ENCODE peak calls at places on chromosomes 6 and 20, in five cellular contexts. X is sigmoid colon, Q is A549, G is psoas muscle, K is lung. N is an unnamed sample.

GRCh38 chr6:136146130-136146529 is 104.0 kb downstream of the MTFR2 start:
- DNase-seq in X (no peak), Q (no peak), G (no peak), K (no peak), N (no peak)

GRCh38 chr6:117739869-117740268 is 64.6 kb downstream of the NUS1 start:
- DNase-seq in X (no peak), Q (no peak), G (no peak), K (no peak), N (no peak)

GRCh38 chr6:36911946-36912555 is 26.3 kb downstream of the C6orf89 start:
- DNase-seq in X (no peak), Q (no peak), G (no peak), K (no peak), N (no peak)

GRCh38 chr6:167678102-167679101 is 148.3 kb upstream of the AFDN start:
- DNase-seq in X (peak), Q (no peak), G (peak), K (no peak), N (peak)

GRCh38 chr6:152983637-152984386 is 971 bp upstream of the FBXO5 start:
- DNase-seq in X (peak), Q (peak), G (peak), K (peak), N (peak)

GRCh38 chr6:170291271-170292110 is 613 bp upstream of the DLL1 start:
- DNase-seq in X (peak), Q (no peak), G (peak), K (no peak), N (peak)

GRCh38 chr6:56357616-56358373 is 110.4 kb upstream of the COL21A1 start:
- DNase-seq in X (no peak), Q (no peak), G (no peak), K (no peak), N (no peak)

GRCh38 chr6:33869121-33869520 is 65.3 kb upstream of the MLN start:
- DNase-seq in X (no peak), Q (no peak), G (no peak), K (no peak), N (peak)

GRCh38 chr6:36780517-36781210 is 58.6 kb downstream of the CPNE5 start:
- DNase-seq in X (no peak), Q (no peak), G (no peak), K (peak), N (no peak)

GRCh38 chr6:14130431-14131075 is 13.0 kb downstream of the CD83 start:
- DNase-seq in X (no peak), Q (no peak), G (no peak), K (no peak), N (no peak)

GRCh38 chr6:19342616-19343015 is 494.6 kb upstream of the ID4 start:
- DNase-seq in X (no peak), Q (no peak), G (no peak), K (no peak), N (no peak)

GRCh38 chr6:33822575-33823395 is 19.0 kb upstream of the MLN start:
- DNase-seq in X (no peak), Q (peak), G (no peak), K (no peak), N (no peak)

GRCh38 chr20:364905-365794 is 15.4 kb upstream of the TRIB3 start:
- DNase-seq in X (no peak), Q (peak), G (no peak), K (no peak), N (no peak)

GRCh38 chr6:34714663-34715062 is 18.1 kb upstream of the ILRUN start:
- DNase-seq in X (no peak), Q (no peak), G (no peak), K (no peak), N (no peak)

GRCh38 chr20:64145458-64146300 is 18.6 kb upstream of the MYT1 start:
- DNase-seq in X (peak), Q (peak), G (no peak), K (no peak), N (peak)

GRCh38 chr6:138404666-138405337 is 779 bp downstream of the HEBP2 start:
- DNase-seq in X (peak), Q (no peak), G (peak), K (no peak), N (peak)

GRCh38 chr6:7468382-7469081 is 72.9 kb upstream of the DSP start:
- DNase-seq in X (no peak), Q (peak), G (no peak), K (no peak), N (peak)

GRCh38 chr6:143060806-143061596 is at the start of gene AIG1:
- DNase-seq in X (no peak), Q (no peak), G (peak), K (peak), N (no peak)

GRCh38 chr20:47063407-47063806 is 168.8 kb downstream of the EYA2 start:
- DNase-seq in X (no peak), Q (no peak), G (no peak), K (no peak), N (no peak)

GRCh38 chr6:31114970-31115849 is 610 bp downstream of the PSORS1C1 start:
- DNase-seq in X (no peak), Q (peak), G (no peak), K (no peak), N (no peak)

GRCh38 chr6:35064508-35065440 is 76.4 kb downstream of the TCP11 start:
- DNase-seq in X (no peak), Q (no peak), G (peak), K (no peak), N (peak)

GRCh38 chr6:71602385-71602949 is 283.9 kb upstream of the RIMS1 start:
- DNase-seq in X (no peak), Q (no peak), G (no peak), K (no peak), N (no peak)

GRCh38 chr6:40719671-40720374 is 132.7 kb upstream of the LRFN2 start:
- DNase-seq in X (no peak), Q (no peak), G (no peak), K (no peak), N (no peak)

GRCh38 chr6:116287668-116288282 is 8.0 kb upstream of the TSPYL1 start:
- DNase-seq in X (no peak), Q (peak), G (no peak), K (no peak), N (no peak)

GRCh38 chr20:12054556-12054955 is 136.9 kb downstream of the BTBD3 start:
- DNase-seq in X (no peak), Q (no peak), G (no peak), K (no peak), N (no peak)

GRCh38 chr6:137571854-137572253 is 77.7 kb upstream of the OLIG3 start:
- DNase-seq in X (no peak), Q (peak), G (no peak), K (peak), N (no peak)

GRCh38 chr6:12164508-12164770 is 125.7 kb upstream of the EDN1 start:
- DNase-seq in X (no peak), Q (no peak), G (no peak), K (no peak), N (no peak)

GRCh38 chr6:138485005-138485545 is 14.2 kb downstream of the NHSL1 start:
- DNase-seq in X (no peak), Q (no peak), G (no peak), K (no peak), N (no peak)

GRCh38 chr20:10366898-10367419 is 67.1 kb downstream of the MKKS start:
- DNase-seq in X (no peak), Q (no peak), G (no peak), K (no peak), N (no peak)

GRCh38 chr6:92479821-92480220 is 939.5 kb downstream of the EPHA7 start:
- DNase-seq in X (no peak), Q (no peak), G (no peak), K (no peak), N (no peak)

DNA sequence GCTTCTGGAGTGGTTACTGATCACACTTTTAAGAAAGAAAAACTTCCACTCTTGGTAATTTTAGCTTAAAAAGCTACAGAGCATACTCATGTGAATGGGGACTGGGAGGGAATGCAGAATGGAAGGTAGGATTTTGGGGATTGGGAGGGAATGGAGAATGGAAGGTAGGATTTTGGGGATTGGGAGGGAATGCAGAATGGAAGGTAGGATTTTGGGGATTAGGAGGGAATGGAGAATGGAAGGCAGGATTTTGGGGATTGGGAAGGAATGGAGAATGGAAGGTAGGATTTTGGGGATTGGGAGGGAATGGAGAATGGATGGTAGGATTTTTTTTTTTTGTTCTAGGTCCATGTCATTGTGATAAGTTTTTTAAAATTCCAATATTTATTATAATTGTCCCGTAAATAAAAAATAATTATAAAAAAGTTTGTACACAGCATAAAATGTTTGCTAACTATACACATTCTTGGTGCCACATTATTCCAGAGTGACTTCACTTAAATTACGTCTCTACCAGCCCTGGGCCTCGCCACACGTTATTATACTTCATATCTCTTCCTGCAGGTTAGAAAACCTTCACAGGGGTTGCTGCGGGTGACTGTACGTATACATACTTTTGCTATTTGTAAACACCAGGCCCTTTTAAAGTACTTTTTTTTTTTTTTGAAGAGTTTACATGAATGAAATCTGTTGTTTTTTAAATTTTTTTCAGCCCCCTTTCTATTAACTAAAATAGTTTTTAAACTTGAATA is 127.3 kb downstream of the TIAM2 start:
- DNase-seq in X (no peak), Q (no peak), G (no peak), K (no peak), N (no peak)
- H3K4me3 ChIP-seq in X (no peak), Q (no peak), G (no peak), K (no peak), N (no peak)

GRCh38 chr6:44072452-44072958 is 54.7 kb downstream of the MRPL14 start:
- DNase-seq in X (no peak), Q (no peak), G (no peak), K (no peak), N (no peak)

GRCh38 chr6:44073612-44074382 is 53.5 kb downstream of the MRPL14 start:
- DNase-seq in X (peak), Q (no peak), G (no peak), K (no peak), N (peak)

GRCh38 chr6:44071670-44072451 is 55.4 kb downstream of the MRPL14 start:
- DNase-seq in X (no peak), Q (no peak), G (no peak), K (no peak), N (no peak)

GRCh38 chr6:44074383-44075136 is 52.7 kb downstream of the MRPL14 start:
- DNase-seq in X (peak), Q (peak), G (peak), K (peak), N (peak)

GRCh38 chr6:44072959-44073611 is 54.2 kb downstream of the MRPL14 start:
- DNase-seq in X (peak), Q (peak), G (peak), K (peak), N (peak)
- H3K27ac ChIP-seq in X (peak), Q (peak), G (peak), K (peak), N (peak)

DNA sequence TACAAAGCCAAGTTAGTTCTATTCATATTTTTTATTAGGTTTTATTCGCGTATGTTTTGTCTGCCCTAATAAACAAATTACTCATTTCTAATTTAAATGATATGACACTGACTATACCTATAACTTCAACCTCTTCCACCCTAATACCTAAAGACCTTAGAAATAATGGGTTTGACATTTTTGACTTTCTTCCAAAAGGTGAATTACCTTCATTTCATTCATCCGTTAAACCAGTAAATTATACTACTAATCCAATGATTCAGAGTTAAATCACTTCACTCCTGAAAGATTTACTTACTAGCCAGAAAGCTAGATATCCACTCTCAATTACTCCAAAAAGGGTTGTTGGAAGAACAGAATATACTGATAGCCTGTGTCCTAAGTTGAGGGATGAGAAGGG is 5.2 kb downstream of the MRPS10 start:
- DNase-seq in X (no peak), Q (no peak), G (no peak), K (no peak), N (no peak)
- H3K4me3 ChIP-seq in X (no peak), Q (no peak), G (no peak), K (no peak), N (no peak)

DNA sequence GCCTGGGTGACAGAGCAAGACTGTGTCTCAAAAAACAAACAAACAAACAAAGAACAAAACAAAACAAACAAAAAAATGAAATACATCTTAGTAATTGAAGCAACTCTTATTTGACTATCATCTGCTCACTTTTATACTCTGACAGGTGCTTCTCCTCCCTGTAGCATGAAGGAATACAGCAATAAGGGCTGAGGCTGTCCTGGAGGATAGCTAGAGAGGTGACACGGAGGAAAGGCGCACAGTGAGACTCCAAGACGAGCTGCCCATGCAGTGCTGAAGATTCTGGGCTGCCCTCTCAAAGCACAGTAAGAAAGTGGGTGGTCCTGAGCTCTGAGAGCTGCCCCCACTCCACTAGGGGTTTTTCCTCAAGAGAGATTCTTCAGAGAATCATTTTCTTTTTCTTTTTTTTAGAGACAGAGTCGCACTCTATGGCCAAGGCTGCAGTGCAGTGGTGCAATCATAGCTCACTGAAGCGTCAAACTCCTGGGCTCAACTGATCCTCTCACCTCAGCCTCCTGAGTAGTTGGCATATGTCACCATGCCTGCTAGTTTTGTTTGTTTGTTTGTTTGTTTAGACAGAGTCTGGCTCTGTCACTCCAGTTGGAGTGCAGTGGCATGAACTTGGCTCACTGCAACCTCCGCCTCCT is 50.0 kb downstream of the OSTM1 start:
- DNase-seq in X (no peak), Q (no peak), G (no peak), K (no peak), N (no peak)
- H3K27ac ChIP-seq in X (no peak), Q (no peak), G (no peak), K (no peak), N (no peak)

DNA sequence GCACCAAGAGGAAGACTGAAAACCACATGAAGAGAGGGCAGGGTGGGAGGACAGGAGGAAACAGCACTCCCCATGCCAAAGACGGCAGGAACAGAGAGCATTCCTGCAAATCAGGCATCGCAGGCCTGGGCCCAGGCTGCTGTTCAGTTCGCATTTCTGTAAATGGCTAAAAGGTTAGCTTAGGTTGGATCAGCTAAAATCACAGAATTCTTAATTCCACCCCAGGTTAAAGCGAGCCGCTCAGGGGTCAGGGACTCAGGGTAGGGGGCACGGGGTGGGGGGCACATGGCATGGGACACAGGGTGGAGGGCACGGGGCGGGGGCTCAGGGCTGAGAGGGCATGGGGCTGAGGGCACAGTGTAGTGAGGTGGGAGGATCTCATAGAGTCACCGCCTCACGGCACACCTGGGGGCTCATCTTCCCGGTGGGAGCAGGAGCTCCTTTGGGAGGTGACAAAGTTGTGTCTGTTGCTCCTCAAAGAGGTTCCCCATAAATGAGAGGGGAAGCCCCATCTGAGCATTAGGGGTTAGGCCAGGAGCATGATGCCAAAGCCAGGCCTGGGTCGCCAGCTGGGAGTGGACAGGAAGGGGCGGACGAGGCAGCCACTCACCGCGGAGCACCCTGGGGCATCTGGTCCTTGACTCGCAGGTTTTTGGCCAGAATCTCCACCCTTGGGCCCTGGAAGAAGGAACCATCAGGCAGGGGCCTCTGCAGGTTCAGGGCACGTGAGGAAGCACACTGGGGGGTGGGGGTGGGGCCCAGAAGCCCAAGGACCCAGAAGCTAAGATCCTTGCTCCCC is 200.7 kb downstream of the PREX1 start:
- DNase-seq in X (no peak), Q (no peak), G (peak), K (no peak), N (no peak)
- H3K4me3 ChIP-seq in X (no peak), Q (no peak), G (no peak), K (no peak), N (no peak)

GRCh38 chr6:111788779-111789276 is 84.4 kb downstream of the FYN start:
- DNase-seq in X (no peak), Q (no peak), G (no peak), K (no peak), N (no peak)
- H3K27ac ChIP-seq in X (peak), Q (no peak), G (no peak), K (no peak), N (no peak)

DNA sequence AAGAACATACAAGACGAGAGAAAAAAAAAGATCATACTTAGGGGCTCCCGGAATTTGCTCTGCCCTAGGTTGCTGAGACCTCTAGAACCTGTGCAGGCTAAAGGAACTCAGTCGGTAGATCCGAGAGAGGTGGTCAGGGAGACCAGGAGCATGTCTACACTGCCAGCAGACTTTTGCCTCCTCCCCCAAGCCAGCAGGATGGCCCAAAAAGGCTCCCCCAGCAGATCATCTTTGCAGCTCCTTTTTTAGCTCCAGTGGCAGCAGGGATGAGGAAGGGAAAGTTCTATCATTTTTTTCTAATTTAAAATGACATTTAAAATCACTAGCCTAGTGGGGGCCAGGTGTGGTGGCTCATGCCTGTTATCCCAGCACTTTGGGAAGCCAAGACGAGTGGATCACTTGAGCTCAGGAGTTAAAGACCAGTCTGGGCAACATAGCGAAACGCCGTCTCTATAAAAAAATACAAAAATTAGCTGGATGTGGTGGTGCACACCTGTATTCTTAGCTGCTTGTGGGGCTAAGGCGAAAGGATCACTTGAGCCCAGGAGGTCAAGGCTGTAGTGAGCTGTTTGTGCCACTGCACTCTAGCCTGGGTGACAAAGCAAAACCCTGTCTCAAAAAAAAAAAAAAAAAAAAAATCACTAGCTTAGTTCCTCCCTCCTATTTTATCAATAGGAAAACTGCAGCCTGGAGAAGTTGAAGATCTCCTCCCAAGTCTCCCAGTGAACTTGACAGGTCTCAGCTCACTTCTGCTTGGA is 69.3 kb upstream of the MYL9 start:
- DNase-seq in X (no peak), Q (no peak), G (no peak), K (no peak), N (peak)
- H3K4me3 ChIP-seq in X (peak), Q (no peak), G (peak), K (no peak), N (no peak)